ENCODE peak calls at places on chromosome 21, in five cellular contexts. S is adipocyte, F is mammary epithelial cell, A is ascending aorta, P is neuronal stem cell. N is an unnamed sample. For H3K4me1, the result is how much of the 10 kb centered on the place peaks cover.

GRCh38 chr21:39852726-39853510 is 14.3 kb upstream of the PCP4 start:
- DNase-seq in A (no peak), F (no peak), S (no peak), P (no peak), N (no peak)

GRCh38 chr21:36330904-36331303 is 10.9 kb downstream of the MORC3 start:
- DNase-seq in F (peak), A (no peak), P (no peak), S (peak), N (peak)

GRCh38 chr21:19130379-19131028 is 726.9 kb upstream of the TMPRSS15 start:
- DNase-seq in F (no peak), P (no peak), S (no peak), A (no peak), N (no peak)

GRCh38 chr21:36773111-36773510 is 74.2 kb downstream of the SIM2 start:
- DNase-seq in A (peak), P (no peak), S (peak), F (peak), N (peak)

GRCh38 chr21:23578027-23578426 is 2029.3 kb downstream of the MRPL39 start:
- DNase-seq in S (no peak), F (no peak), P (no peak), A (no peak), N (no peak)

GRCh38 chr21:17463441-17463840 is 49.4 kb upstream of the CXADR start:
- DNase-seq in F (peak), A (no peak), P (no peak), S (peak), N (no peak)

GRCh38 chr21:26587621-26588260 is 14.7 kb upstream of the CYYR1 start:
- DNase-seq in A (no peak), S (peak), P (no peak), F (peak), N (no peak)

GRCh38 chr21:33162436-33162921 is 67.3 kb upstream of the IFNAR2 start:
- DNase-seq in P (peak), S (no peak), A (no peak), F (no peak), N (no peak)

GRCh38 chr21:25927195-25927880 is 192.6 kb downstream of the GABPA start:
- DNase-seq in F (no peak), P (no peak), S (no peak), A (no peak), N (no peak)

DNA sequence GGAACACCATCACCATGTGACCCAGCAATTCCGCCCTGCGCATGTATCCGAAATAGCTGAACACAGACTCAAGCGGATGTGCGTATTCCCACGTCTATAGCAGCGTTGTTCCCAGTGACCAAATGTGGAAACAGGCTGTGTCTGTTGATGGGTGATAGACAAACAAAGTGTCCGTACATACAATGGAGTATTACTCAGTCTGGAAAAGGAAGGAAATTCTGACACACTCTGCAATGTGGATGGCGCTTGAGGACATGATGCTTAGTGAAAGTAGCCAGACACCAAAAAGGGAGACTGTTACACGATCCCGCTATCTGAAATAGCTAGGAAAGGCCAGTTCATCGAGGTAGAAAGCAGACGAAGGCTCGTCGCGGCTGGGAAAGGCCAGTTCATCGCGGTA is 25.8 kb downstream of the PDXK start:
- DNase-seq in S (no peak), F (no peak), A (no peak), P (no peak), N (no peak)
- H3K4me3 ChIP-seq in S (no peak), F (no peak), A (no peak), P (no peak), N (no peak)

GRCh38 chr21:34743831-34744230 is 75.0 kb downstream of the CLIC6 start:
- DNase-seq in P (no peak), S (peak), F (peak), A (peak), N (no peak)

GRCh38 chr21:34743285-34743684 is 74.5 kb downstream of the CLIC6 start:
- DNase-seq in P (no peak), A (no peak), S (no peak), F (no peak), N (no peak)

GRCh38 chr21:34748862-34749261 is 80.1 kb downstream of the CLIC6 start:
- DNase-seq in S (no peak), F (no peak), A (no peak), P (no peak), N (no peak)

GRCh38 chr21:34745557-34746255 is 76.9 kb downstream of the CLIC6 start:
- DNase-seq in P (peak), A (peak), S (peak), F (peak), N (peak)

GRCh38 chr21:34744801-34745200 is 76.0 kb downstream of the CLIC6 start:
- DNase-seq in P (no peak), F (no peak), S (no peak), A (no peak), N (no peak)
- H3K4me1 ChIP-seq in P (under half), F (under half), S (under half), A (under half), N (under half)

GRCh38 chr21:43867332-43867703 is 2.3 kb downstream of the AGPAT3 start:
- DNase-seq in P (no peak), A (no peak), F (no peak), S (no peak), N (no peak)

GRCh38 chr21:43868461-43868860 is 3.4 kb downstream of the AGPAT3 start:
- DNase-seq in P (no peak), F (peak), A (no peak), S (no peak), N (no peak)

GRCh38 chr21:43866659-43867331 is 1.8 kb downstream of the AGPAT3 start:
- DNase-seq in P (no peak), A (no peak), S (no peak), F (peak), N (peak)

GRCh38 chr21:43866233-43866632 is 1.2 kb downstream of the AGPAT3 start:
- DNase-seq in S (peak), F (peak), P (no peak), A (no peak), N (no peak)

DNA sequence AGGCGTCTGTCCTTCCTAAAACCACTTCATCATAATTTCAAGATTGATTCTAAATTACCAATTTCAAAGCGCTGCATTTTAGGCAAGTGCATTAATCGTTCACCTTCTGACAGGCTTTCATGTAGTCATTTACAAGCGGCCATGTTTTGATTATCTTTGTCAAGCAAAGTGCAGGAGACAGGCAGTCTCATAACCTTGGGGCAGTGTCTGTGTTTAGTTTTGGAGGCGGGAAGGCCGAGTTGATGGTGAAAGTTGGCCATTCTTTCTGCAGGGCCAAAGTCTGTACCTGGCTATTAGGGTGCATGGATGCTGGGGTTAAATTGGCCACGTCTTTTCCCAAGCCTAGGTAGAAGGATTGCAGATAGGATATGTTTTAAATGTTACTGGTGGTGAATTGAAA is 2.9 kb downstream of the AGPAT3 start:
- DNase-seq in A (no peak), P (no peak), F (no peak), S (no peak), N (no peak)
- H3K4me3 ChIP-seq in A (no peak), P (no peak), F (no peak), S (no peak), N (no peak)

DNA sequence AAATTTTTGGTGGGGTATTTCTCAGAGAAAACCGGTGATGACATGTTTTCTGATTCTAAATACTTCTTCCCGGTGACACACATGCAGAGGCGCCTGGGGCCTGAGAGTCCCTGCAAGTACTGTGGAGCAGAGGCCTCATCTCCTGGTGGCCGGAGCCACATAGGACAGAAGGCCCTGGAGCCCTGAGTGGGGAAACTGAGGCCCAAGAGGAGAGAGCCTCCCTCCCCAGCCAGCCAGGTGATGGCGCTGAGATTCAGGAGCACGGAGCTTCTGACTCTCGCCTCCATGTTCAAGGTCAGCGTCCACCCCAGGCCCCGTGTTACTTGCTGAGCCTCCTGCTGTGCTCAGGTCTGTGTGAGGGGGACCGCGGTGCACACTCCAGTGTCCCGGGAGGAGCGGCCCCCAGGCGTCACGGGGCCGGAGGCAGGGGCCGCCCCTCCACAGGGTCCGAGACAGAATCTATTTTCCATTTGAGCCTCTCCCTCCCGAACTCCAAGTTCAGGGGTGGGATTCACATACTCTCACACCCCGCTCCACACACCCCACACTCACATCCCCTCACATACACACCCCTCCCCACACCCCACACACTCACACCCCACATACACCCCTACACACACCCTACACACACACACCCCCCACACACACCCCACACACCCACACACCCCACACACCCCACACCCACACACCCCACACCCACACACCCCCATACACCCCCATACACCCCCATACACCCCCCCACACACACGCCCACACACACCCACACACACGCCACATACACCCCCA is 43.8 kb downstream of the SLX9 start:
- DNase-seq in A (no peak), P (no peak), S (no peak), F (no peak), N (no peak)
- H3K4me1 ChIP-seq in A (under half), P (under half), S (under half), F (under half), N (under half)

DNA sequence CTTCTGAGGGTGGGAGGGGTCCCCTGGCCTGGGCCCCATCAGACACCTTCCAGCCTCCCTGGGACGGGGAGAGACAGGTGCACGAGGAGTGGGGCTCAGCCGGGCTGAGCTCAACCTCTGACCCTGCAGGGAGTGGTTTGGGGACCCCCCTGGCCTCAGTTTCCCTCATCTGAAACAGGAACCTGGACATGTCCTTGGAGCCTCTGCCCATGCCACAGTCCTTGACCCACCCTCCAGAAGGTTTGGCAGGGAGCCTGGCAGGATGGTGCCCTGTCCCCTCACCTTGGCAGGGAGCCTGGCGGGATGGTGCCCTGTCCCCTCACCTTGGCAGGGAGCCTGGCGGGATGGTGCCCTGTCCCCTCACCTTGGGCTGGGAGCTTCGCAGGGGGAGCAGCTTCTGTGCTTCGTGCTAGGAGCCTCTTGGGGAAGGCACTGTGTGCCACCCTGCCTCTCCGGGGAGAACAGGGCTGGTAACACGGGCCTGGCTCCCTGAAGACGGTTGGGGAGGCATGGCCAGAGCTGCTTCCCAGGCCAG is 58.3 kb downstream of the SLX9 start:
- DNase-seq in A (no peak), P (no peak), S (no peak), F (no peak), N (no peak)
- H3K4me3 ChIP-seq in A (no peak), P (no peak), S (no peak), F (no peak), N (no peak)

GRCh38 chr21:15053531-15053930 is 11.3 kb downstream of the NRIP1 start:
- DNase-seq in P (no peak), F (no peak), S (no peak), A (no peak), N (no peak)

GRCh38 chr21:15057290-15057689 is 7.5 kb downstream of the NRIP1 start:
- DNase-seq in P (no peak), A (no peak), F (no peak), S (no peak), N (no peak)

GRCh38 chr21:15051652-15052554 is 12.9 kb downstream of the NRIP1 start:
- DNase-seq in A (no peak), F (no peak), P (no peak), S (peak), N (no peak)

GRCh38 chr21:15054089-15054488 is 10.7 kb downstream of the NRIP1 start:
- DNase-seq in S (no peak), A (no peak), P (no peak), F (no peak), N (no peak)

DNA sequence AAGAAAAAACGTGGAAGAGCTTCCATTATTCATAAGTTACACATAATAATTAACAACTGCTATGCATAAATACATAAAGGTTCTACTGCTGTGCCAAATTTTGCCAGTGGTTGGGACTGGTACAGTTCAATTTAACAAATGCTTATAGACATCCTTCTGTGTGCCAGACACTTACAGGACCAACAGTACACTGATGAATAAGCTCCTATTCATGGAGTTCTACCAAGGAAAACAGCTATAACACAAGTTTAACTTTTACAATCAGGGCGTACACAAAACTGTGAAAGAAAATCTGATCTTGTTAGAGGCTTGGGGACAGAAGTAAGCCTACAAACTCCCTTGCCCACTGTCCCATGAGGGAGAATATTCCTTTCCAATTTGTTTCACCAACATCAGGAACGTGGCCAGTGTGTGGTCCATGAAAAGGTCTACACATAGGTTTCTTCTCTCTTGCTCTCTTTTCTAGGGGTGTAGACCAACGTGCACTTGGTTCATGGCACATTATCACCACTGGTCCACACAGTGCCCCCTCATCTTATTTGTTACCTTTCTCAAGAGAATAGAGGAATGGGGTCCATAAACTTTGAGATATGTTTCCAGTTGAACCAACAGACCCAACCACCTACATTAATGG is 10.1 kb downstream of the NRIP1 start:
- DNase-seq in S (no peak), A (no peak), F (no peak), P (no peak), N (no peak)
- H3K4me1 ChIP-seq in S (half or more), A (under half), F (under half), P (under half), N (under half)